ENCODE peak calls at places on chromosomes 16 and 17, in six cellular contexts. R is HFF-Myc; L is Jurkat, Clone E6-1; H is ascending aorta; F is substantia nigra; V is KG1. C is an unnamed sample.

GRCh38 chr16:951660-952301 is 19.0 kb downstream of the LMF1 start:
- DNase-seq in V (no peak), F (no peak), L (no peak), H (no peak), R (no peak), C (no peak)

GRCh38 chr16:6573577-6573976 is 759.1 kb upstream of the RBFOX1 start:
- DNase-seq in V (no peak), R (no peak), L (no peak), H (no peak), F (peak; percentile 73), C (no peak)

GRCh38 chr16:27816561-27816960 is 247.0 kb downstream of the GSG1L start:
- DNase-seq in V (no peak), F (peak; percentile 34), H (no peak), L (no peak), R (no peak), C (no peak)

GRCh38 chr16:14371778-14372431 is 258.2 kb downstream of the PARN start:
- DNase-seq in R (no peak), F (no peak), H (no peak), V (no peak), L (no peak), C (no peak)

GRCh38 chr17:63455417-63455816 is 9.3 kb upstream of the CYB561 start:
- DNase-seq in F (no peak), L (no peak), H (no peak), V (no peak), R (no peak), C (no peak)

GRCh38 chr16:86362155-86362849 is 148.0 kb upstream of the FOXF1 start:
- DNase-seq in H (no peak), V (no peak), F (no peak), L (no peak), R (no peak), C (no peak)

GRCh38 chr16:74099530-74099929 is 197.1 kb upstream of the PSMD7 start:
- DNase-seq in L (no peak), R (no peak), V (no peak), F (no peak), H (no peak), C (no peak)

GRCh38 chr17:28574536-28574935 is 2.2 kb downstream of the ALDOC start:
- DNase-seq in F (no peak), R (no peak), H (no peak), V (no peak), L (no peak), C (no peak)

GRCh38 chr17:2063306-2064146 is 8.6 kb downstream of the HIC1 start:
- DNase-seq in L (no peak), R (no peak), F (no peak), H (no peak), V (no peak), C (no peak)

GRCh38 chr17:50129946-50130777 is at the start of gene SAMD14:
- DNase-seq in L (no peak), V (no peak), R (no peak), F (no peak), H (no peak), C (no peak)

GRCh38 chr17:11026903-11027302 is 189.0 kb upstream of the PIRT start:
- DNase-seq in L (no peak), R (no peak), V (no peak), F (no peak), H (no peak), C (no peak)

GRCh38 chr17:48131216-48131824 is 23.8 kb downstream of the SNX11 start:
- DNase-seq in V (no peak), F (peak; percentile 68), H (no peak), R (no peak), L (peak; percentile 62), C (no peak)

GRCh38 chr17:69448431-69449102 is 34.1 kb downstream of the MAP2K6 start:
- DNase-seq in R (no peak), L (no peak), H (no peak), F (peak; percentile 75), V (no peak), C (no peak)

GRCh38 chr17:77066165-77066564 is 74.6 kb upstream of the SEC14L1 start:
- DNase-seq in F (no peak), R (no peak), H (no peak), L (no peak), V (no peak), C (no peak)

GRCh38 chr17:40361925-40362695 is 2.4 kb downstream of the GJD3 start:
- DNase-seq in F (no peak), V (no peak), H (no peak), L (no peak), R (no peak), C (no peak)

GRCh38 chr16:49598386-49599170 is 225.0 kb downstream of the C16orf78 start:
- DNase-seq in R (no peak), F (no peak), H (no peak), V (no peak), L (no peak), C (no peak)

GRCh38 chr16:53504665-53505064 is 1.7 kb upstream of the AKTIP start:
- DNase-seq in F (no peak), R (no peak), V (no peak), L (no peak), H (no peak), C (no peak)

C was measured in cerebellar nuclear complex.